ENCODE peak calls at places on chromosomes 13 and 19, in ten cellular contexts. N, I, A, D, B, U, W, P, H and J are unnamed samples.

GRCh38 chr13:40910324-40911050 is 108.6 kb downstream of the ELF1 start:
- DNase-seq in A (peak; percentile 30), P (no peak), I (no peak), D (no peak), U (peak; percentile 15), B (no peak), N (no peak), H (no peak), W (peak; percentile 55), J (no peak)

GRCh38 chr19:40425450-40426287 is at the start of gene SERTAD1:
- DNase-seq in W (peak; percentile 99), A (peak; percentile 99), U (peak; percentile 97), P (peak; percentile 100), B (peak; percentile 94), D (peak; percentile 99), I (peak; percentile 100), N (peak; percentile 100), H (peak; percentile 100), J (peak; percentile 100)

GRCh38 chr19:46919324-46919723 is 58.5 kb downstream of the ARHGAP35 start:
- DNase-seq in W (peak; percentile 75), U (no peak), A (no peak), B (no peak), N (no peak), D (no peak), H (no peak), P (no peak), I (no peak), J (no peak)

GRCh38 chr19:1992759-1993260 is 22.7 kb downstream of the BTBD2 start:
- DNase-seq in B (no peak), D (no peak), W (no peak), H (peak; percentile 71), A (no peak), N (peak; percentile 90), U (no peak), I (no peak), P (no peak), J (no peak)

GRCh38 chr19:8609210-8610040 is 1.1 kb downstream of the ADAMTS10 start:
- DNase-seq in N (peak; percentile 87), B (no peak), A (peak; percentile 71), P (no peak), D (peak; percentile 34), I (peak; percentile 50), W (peak; percentile 60), U (no peak), H (peak; percentile 72), J (peak; percentile 69)

GRCh38 chr19:31378404-31378803 is 29.2 kb upstream of the TSHZ3 start:
- DNase-seq in D (no peak), U (peak; percentile 25), H (no peak), I (peak; percentile 67), P (no peak), W (peak; percentile 95), A (peak; percentile 95), B (peak; percentile 90), N (no peak), J (no peak)

GRCh38 chr13:99657848-99658265 is 156.6 kb downstream of the TM9SF2 start:
- DNase-seq in U (no peak), N (peak; percentile 86), W (no peak), H (peak; percentile 63), D (no peak), A (peak; percentile 28), I (peak; percentile 35), B (no peak), P (peak; percentile 30), J (peak; percentile 55)

GRCh38 chr19:11486661-11487503 is 6.0 kb upstream of the ELAVL3 start:
- DNase-seq in U (no peak), W (no peak), A (no peak), D (no peak), P (no peak), B (no peak), I (no peak), N (no peak), H (no peak), J (no peak)

GRCh38 chr19:40216013-40216776 is 2.0 kb downstream of the TTC9B start:
- DNase-seq in D (no peak), I (no peak), B (no peak), W (no peak), N (no peak), H (no peak), A (no peak), P (no peak), U (no peak), J (no peak)

GRCh38 chr19:17394891-17395415 is 957 bp upstream of the CCDC194 start:
- DNase-seq in I (peak; percentile 70), U (peak; percentile 74), B (no peak), H (peak; percentile 75), D (no peak), P (peak; percentile 44), A (peak; percentile 71), N (peak; percentile 89), W (peak; percentile 53), J (peak; percentile 71)

GRCh38 chr19:7216373-7216902 is 77.8 kb downstream of the INSR start:
- DNase-seq in P (no peak), D (no peak), U (no peak), I (no peak), A (no peak), H (no peak), W (no peak), N (no peak), B (no peak), J (no peak)

GRCh38 chr13:37173214-37173613 is 67.8 kb upstream of the CSNK1A1L start:
- DNase-seq in D (no peak), N (peak; percentile 56), A (peak; percentile 36), B (peak; percentile 86), W (peak; percentile 89), P (no peak), H (no peak), U (no peak), I (no peak), J (no peak)

GRCh38 chr19:10368101-10368803 is 12.1 kb downstream of the TYK2 start:
- DNase-seq in W (no peak), N (peak; percentile 59), P (no peak), I (no peak), B (no peak), A (no peak), U (no peak), H (no peak), D (no peak), J (no peak)

DNA sequence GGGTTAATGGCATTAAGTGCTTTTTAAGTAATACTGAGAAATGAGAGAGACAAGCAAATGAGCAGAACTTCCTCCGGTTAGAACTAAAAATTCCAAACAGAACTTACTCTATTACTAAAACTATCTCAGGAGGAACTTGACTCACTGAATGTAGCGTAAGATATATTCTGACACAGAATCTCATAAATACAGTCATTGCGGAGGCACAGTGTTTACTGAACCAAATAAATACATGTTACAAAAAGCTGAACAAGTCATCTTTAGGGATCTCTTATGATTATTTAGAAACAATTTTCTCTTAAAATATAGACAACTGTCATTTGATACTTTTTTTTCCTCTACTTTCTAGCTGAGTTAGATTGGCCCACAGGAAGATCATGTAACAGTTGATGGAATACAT is 283.1 kb downstream of the KLF12 start:
- DNase-seq in W (peak; percentile 81), P (no peak), U (no peak), N (no peak), B (no peak), A (no peak), I (no peak), H (no peak), D (no peak), J (no peak)
- TF ChIP-seq CTCF in W (no peak), P (no peak), U (no peak), N (no peak), B (no peak), A (no peak), I (no peak), H (no peak), D (no peak), J (no peak)

GRCh38 chr13:30792257-30793000 is 57.1 kb downstream of the ALOX5AP start:
- DNase-seq in U (peak; percentile 91), B (peak; percentile 72), P (peak; percentile 82), D (peak; percentile 19), I (peak; percentile 78), A (peak; percentile 92), H (no peak), N (peak; percentile 79), W (peak; percentile 94), J (no peak)
- TF ChIP-seq CTCF in U (no peak), B (peak; percentile 79), P (no peak), D (no peak), I (peak; percentile 36), A (peak; percentile 68), H (no peak), N (peak; percentile 49), W (peak; percentile 64), J (no peak)

DNA sequence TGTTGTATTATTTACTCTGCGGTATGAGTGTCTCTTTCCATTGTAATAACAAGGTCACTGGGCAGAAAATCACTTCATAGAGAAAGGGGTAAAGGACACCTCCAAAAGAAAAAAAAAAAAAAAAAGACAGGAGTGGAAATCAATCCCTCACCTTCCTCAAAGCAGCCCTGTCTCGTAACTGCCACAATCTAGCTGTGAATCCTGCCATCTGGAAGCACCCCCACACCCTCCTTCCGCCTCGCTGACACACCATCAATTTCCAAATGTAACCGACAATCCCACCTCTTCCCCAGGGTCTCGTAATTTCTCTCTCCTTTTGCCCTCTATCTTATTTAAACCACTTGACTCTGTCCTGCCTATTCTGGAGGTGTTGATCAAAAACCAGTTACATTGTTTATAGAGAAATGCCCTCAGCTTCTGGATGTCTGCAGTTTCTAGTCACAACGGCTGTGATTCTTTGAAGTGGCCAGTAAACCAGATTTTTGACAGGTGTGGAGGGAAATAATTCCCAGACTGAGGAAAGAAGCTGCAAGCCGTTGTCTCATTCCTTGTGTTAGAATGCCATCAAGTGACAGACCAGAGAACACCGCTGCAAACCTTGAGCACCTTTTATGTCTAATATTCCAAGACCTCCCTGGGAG is 9.1 kb upstream of the POP4 start:
- DNase-seq in I (no peak), A (peak; percentile 52), B (no peak), P (peak; percentile 24), U (no peak), D (no peak), H (no peak), W (peak; percentile 40), N (peak; percentile 60), J (peak; percentile 33)
- TF ChIP-seq CTCF in I (no peak), A (peak; percentile 32), B (peak; percentile 9), P (no peak), U (no peak), D (no peak), H (no peak), W (peak; percentile 47), N (peak; percentile 78), J (no peak)

GRCh38 chr13:29428310-29428991 is 167.0 kb downstream of the SLC7A1 start:
- DNase-seq in B (no peak), W (no peak), A (no peak), H (peak; percentile 65), D (no peak), N (peak; percentile 89), I (peak; percentile 30), P (peak; percentile 24), U (peak; percentile 55), J (peak; percentile 39)
- TF ChIP-seq CTCF in B (peak; percentile 33), W (no peak), A (no peak), H (no peak), D (no peak), N (peak; percentile 19), I (peak; percentile 33), P (no peak), U (no peak), J (no peak)

DNA sequence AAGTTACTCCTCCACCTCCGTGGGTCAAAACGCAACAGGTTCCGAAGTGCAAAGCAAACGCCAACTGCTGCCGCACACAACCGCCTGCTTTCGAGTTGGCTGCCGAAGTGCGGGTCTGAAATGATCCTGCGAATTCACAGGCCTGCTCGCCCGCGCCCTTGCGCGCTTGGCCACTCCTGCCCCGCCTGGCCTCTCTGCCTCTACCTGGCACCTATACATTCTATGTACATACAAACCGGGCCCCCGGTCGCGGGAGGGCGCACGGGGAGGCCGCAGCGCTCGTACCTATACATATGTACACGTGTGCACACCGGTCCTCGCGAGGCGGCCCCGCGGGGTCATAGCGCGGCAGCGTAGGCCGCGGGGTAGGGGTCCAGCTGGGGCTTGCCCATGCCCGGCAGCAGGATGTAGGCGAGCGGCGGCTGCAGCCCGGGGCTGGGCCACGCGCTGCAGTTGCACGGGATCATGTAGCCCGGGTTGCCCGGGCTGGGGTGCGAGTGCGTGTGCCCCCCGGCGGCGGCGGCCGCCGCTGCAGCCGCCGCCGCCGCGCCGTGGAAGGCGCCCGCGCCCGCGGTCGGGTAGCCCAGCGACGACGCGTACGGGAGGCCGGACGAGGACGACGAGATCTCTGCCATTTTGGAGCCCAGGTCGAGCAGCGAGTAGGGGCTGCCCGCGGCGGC is 1.3 kb downstream of the SOX21 start:
- DNase-seq in W (no peak), B (no peak), N (peak; percentile 86), H (peak; percentile 53), A (no peak), U (peak; percentile 18), D (no peak), I (no peak), P (peak; percentile 2), J (peak; percentile 55)
- TF ChIP-seq CTCF in W (peak; percentile 20), B (no peak), N (peak; percentile 59), H (no peak), A (no peak), U (peak; percentile 39), D (no peak), I (no peak), P (no peak), J (peak; percentile 36)